ENCODE peak calls at places on chromosomes 2 and 18, in nine cellular contexts. One of them, this sample, is unnamed.

GRCh38 chr2:187581125-187581896 is 27.1 kb upstream of the TFPI start:
- DNase-seq in mucosa of descending colon: no peak
- DNase-seq in tibial artery: no peak
- DNase-seq in A549: peak; percentile 62
- DNase-seq in lung: no peak
- DNase-seq in sigmoid colon: no peak
- DNase-seq in brain microvascular endothelial cell: peak; percentile 45
- DNase-seq in endodermal cell: no peak
- DNase-seq in choroid plexus epithelial cell: peak; percentile 74
- DNase-seq in this sample: peak; percentile 46

GRCh38 chr18:62126776-62127175 is 60.1 kb downstream of the PIGN start:
- DNase-seq in mucosa of descending colon: no peak
- DNase-seq in tibial artery: no peak
- DNase-seq in A549: no peak
- DNase-seq in lung: no peak
- DNase-seq in sigmoid colon: no peak
- DNase-seq in brain microvascular endothelial cell: no peak
- DNase-seq in endodermal cell: no peak
- DNase-seq in choroid plexus epithelial cell: no peak
- DNase-seq in this sample: no peak

GRCh38 chr2:103656558-103656957 is 894.7 kb downstream of the TMEM182 start:
- DNase-seq in mucosa of descending colon: no peak
- DNase-seq in tibial artery: no peak
- DNase-seq in A549: no peak
- DNase-seq in lung: no peak
- DNase-seq in sigmoid colon: no peak
- DNase-seq in brain microvascular endothelial cell: no peak
- DNase-seq in endodermal cell: no peak
- DNase-seq in choroid plexus epithelial cell: no peak
- DNase-seq in this sample: no peak

GRCh38 chr2:97677480-97677879 is 8.0 kb downstream of the C2orf92 start:
- DNase-seq in mucosa of descending colon: no peak
- DNase-seq in tibial artery: no peak
- DNase-seq in A549: no peak
- DNase-seq in lung: no peak
- DNase-seq in sigmoid colon: no peak
- DNase-seq in brain microvascular endothelial cell: no peak
- DNase-seq in endodermal cell: no peak
- DNase-seq in choroid plexus epithelial cell: no peak
- DNase-seq in this sample: no peak

GRCh38 chr2:165016772-165017411 is 61.6 kb upstream of the SLC38A11 start:
- DNase-seq in mucosa of descending colon: no peak
- DNase-seq in tibial artery: no peak
- DNase-seq in A549: peak; percentile 49
- DNase-seq in lung: no peak
- DNase-seq in sigmoid colon: no peak
- DNase-seq in brain microvascular endothelial cell: peak; percentile 74
- DNase-seq in endodermal cell: peak; percentile 79
- DNase-seq in choroid plexus epithelial cell: peak; percentile 63
- DNase-seq in this sample: peak; percentile 53

GRCh38 chr18:47215554-47216138 is 35.8 kb downstream of the SKOR2 start:
- DNase-seq in mucosa of descending colon: no peak
- DNase-seq in tibial artery: no peak
- DNase-seq in A549: peak; percentile 64
- DNase-seq in lung: peak; percentile 32
- DNase-seq in sigmoid colon: no peak
- DNase-seq in brain microvascular endothelial cell: peak; percentile 49
- DNase-seq in endodermal cell: peak; percentile 60
- DNase-seq in choroid plexus epithelial cell: peak; percentile 88
- DNase-seq in this sample: peak; percentile 63

GRCh38 chr2:48531141-48531648 is 1.2 kb downstream of the STON1 start:
- DNase-seq in mucosa of descending colon: no peak
- DNase-seq in tibial artery: no peak
- DNase-seq in A549: no peak
- DNase-seq in lung: no peak
- DNase-seq in sigmoid colon: peak; percentile 80
- DNase-seq in brain microvascular endothelial cell: peak; percentile 72
- DNase-seq in endodermal cell: peak; percentile 67
- DNase-seq in choroid plexus epithelial cell: peak; percentile 84
- DNase-seq in this sample: peak; percentile 29

GRCh38 chr2:234536218-234536989 is 39.5 kb upstream of the ARL4C start:
- DNase-seq in mucosa of descending colon: no peak
- DNase-seq in tibial artery: no peak
- DNase-seq in A549: no peak
- DNase-seq in lung: no peak
- DNase-seq in sigmoid colon: no peak
- DNase-seq in brain microvascular endothelial cell: no peak
- DNase-seq in endodermal cell: no peak
- DNase-seq in choroid plexus epithelial cell: no peak
- DNase-seq in this sample: no peak

GRCh38 chr2:101341421-101341820 is 32.9 kb upstream of the RNF149 start:
- DNase-seq in mucosa of descending colon: no peak
- DNase-seq in tibial artery: no peak
- DNase-seq in A549: no peak
- DNase-seq in lung: no peak
- DNase-seq in sigmoid colon: no peak
- DNase-seq in brain microvascular endothelial cell: no peak
- DNase-seq in endodermal cell: peak; percentile 72
- DNase-seq in choroid plexus epithelial cell: no peak
- DNase-seq in this sample: no peak

GRCh38 chr2:227529871-227530270 is 57.9 kb downstream of the AGFG1 start:
- DNase-seq in mucosa of descending colon: no peak
- DNase-seq in tibial artery: no peak
- DNase-seq in A549: no peak
- DNase-seq in lung: no peak
- DNase-seq in sigmoid colon: no peak
- DNase-seq in brain microvascular endothelial cell: no peak
- DNase-seq in endodermal cell: no peak
- DNase-seq in choroid plexus epithelial cell: no peak
- DNase-seq in this sample: no peak

GRCh38 chr18:74040459-74041332 is 106.9 kb downstream of the FBXO15 start:
- DNase-seq in mucosa of descending colon: no peak
- DNase-seq in tibial artery: no peak
- DNase-seq in A549: peak; percentile 22
- DNase-seq in lung: peak; percentile 55
- DNase-seq in sigmoid colon: no peak
- DNase-seq in brain microvascular endothelial cell: no peak
- DNase-seq in endodermal cell: peak; percentile 92
- DNase-seq in choroid plexus epithelial cell: peak; percentile 52
- DNase-seq in this sample: no peak

GRCh38 chr2:8575810-8576423 is 105.9 kb upstream of the ID2 start:
- DNase-seq in mucosa of descending colon: peak; percentile 49
- DNase-seq in tibial artery: no peak
- DNase-seq in A549: no peak
- DNase-seq in lung: no peak
- DNase-seq in sigmoid colon: peak; percentile 43
- DNase-seq in brain microvascular endothelial cell: no peak
- DNase-seq in endodermal cell: no peak
- DNase-seq in choroid plexus epithelial cell: no peak
- DNase-seq in this sample: no peak

GRCh38 chr2:108199726-108200125 is 40.0 kb upstream of the SULT1C3 start:
- DNase-seq in mucosa of descending colon: no peak
- DNase-seq in tibial artery: no peak
- DNase-seq in A549: peak; percentile 10
- DNase-seq in lung: no peak
- DNase-seq in sigmoid colon: no peak
- DNase-seq in brain microvascular endothelial cell: peak; percentile 43
- DNase-seq in endodermal cell: no peak
- DNase-seq in choroid plexus epithelial cell: peak; percentile 72
- DNase-seq in this sample: peak; percentile 71

DNA sequence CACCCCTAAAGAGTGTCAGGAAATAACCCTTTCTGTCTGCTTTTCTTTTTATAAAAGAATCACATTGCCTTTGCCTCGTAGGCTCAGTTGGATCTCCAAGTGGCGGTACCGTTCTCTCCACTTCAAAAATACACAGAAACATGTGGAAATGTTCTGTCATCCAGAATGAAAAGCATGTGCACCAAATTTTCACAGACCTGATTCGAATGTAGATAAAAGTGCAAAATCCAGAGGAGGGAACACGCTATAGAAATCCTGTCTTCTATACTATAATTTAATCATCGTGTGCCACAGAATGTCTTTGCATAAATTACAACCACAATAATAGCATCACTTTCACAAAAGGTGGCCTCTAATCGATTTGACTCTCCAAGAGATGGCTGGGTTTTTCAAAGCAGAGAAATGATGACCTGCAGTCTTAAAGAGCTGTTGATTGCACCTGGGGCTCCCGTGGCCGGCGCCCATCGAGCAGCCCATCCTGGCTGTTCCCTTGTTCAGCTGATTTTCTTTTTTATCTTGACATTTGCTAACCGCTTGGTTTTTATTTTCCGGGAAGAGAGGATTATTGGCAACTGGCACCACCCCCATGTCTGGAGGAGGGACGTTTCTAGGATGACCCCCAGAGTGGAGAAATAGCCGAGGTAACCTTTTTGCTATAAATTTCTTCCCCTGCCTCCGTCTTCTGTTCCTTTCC is 290.2 kb downstream of the SOX11 start:
- DNase-seq in mucosa of descending colon: no peak
- DNase-seq in tibial artery: no peak
- DNase-seq in A549: no peak
- DNase-seq in lung: no peak
- DNase-seq in sigmoid colon: no peak
- DNase-seq in brain microvascular endothelial cell: no peak
- DNase-seq in endodermal cell: peak; percentile 38
- DNase-seq in choroid plexus epithelial cell: no peak
- DNase-seq in this sample: no peak
- TF ChIP-seq CTCF in mucosa of descending colon: no peak
- TF ChIP-seq CTCF in tibial artery: no peak
- TF ChIP-seq CTCF in A549: no peak
- TF ChIP-seq CTCF in lung: no peak
- TF ChIP-seq CTCF in sigmoid colon: no peak
- TF ChIP-seq CTCF in brain microvascular endothelial cell: no peak
- TF ChIP-seq CTCF in endodermal cell: no peak
- TF ChIP-seq CTCF in choroid plexus epithelial cell: no peak
- TF ChIP-seq CTCF in this sample: no peak

GRCh38 chr18:55501594-55502345 is 86.2 kb downstream of the TCF4 start:
- DNase-seq in mucosa of descending colon: no peak
- DNase-seq in tibial artery: no peak
- DNase-seq in A549: no peak
- DNase-seq in lung: no peak
- DNase-seq in sigmoid colon: no peak
- DNase-seq in brain microvascular endothelial cell: no peak
- DNase-seq in endodermal cell: peak; percentile 54
- DNase-seq in choroid plexus epithelial cell: no peak
- DNase-seq in this sample: no peak

GRCh38 chr18:55499526-55499925 is 88.5 kb downstream of the TCF4 start:
- DNase-seq in mucosa of descending colon: no peak
- DNase-seq in tibial artery: no peak
- DNase-seq in A549: no peak
- DNase-seq in lung: no peak
- DNase-seq in sigmoid colon: no peak
- DNase-seq in brain microvascular endothelial cell: no peak
- DNase-seq in endodermal cell: no peak
- DNase-seq in choroid plexus epithelial cell: no peak
- DNase-seq in this sample: no peak

GRCh38 chr18:55502346-55502710 is 85.7 kb downstream of the TCF4 start:
- DNase-seq in mucosa of descending colon: no peak
- DNase-seq in tibial artery: no peak
- DNase-seq in A549: no peak
- DNase-seq in lung: no peak
- DNase-seq in sigmoid colon: no peak
- DNase-seq in brain microvascular endothelial cell: no peak
- DNase-seq in endodermal cell: no peak
- DNase-seq in choroid plexus epithelial cell: no peak
- DNase-seq in this sample: no peak

GRCh38 chr18:55497825-55498403 is 90.1 kb downstream of the TCF4 start:
- DNase-seq in mucosa of descending colon: no peak
- DNase-seq in tibial artery: no peak
- DNase-seq in A549: no peak
- DNase-seq in lung: no peak
- DNase-seq in sigmoid colon: no peak
- DNase-seq in brain microvascular endothelial cell: no peak
- DNase-seq in endodermal cell: no peak
- DNase-seq in choroid plexus epithelial cell: no peak
- DNase-seq in this sample: no peak

GRCh38 chr18:55500316-55501086 is 87.5 kb downstream of the TCF4 start:
- DNase-seq in mucosa of descending colon: no peak
- DNase-seq in tibial artery: no peak
- DNase-seq in A549: no peak
- DNase-seq in lung: no peak
- DNase-seq in sigmoid colon: no peak
- DNase-seq in brain microvascular endothelial cell: no peak
- DNase-seq in endodermal cell: no peak
- DNase-seq in choroid plexus epithelial cell: peak; percentile 78
- DNase-seq in this sample: peak; percentile 76
- H3K4me3 ChIP-seq in mucosa of descending colon: no peak overlapping the region
- H3K4me3 ChIP-seq in tibial artery: no peak overlapping the region
- H3K4me3 ChIP-seq in A549: no peak overlapping the region
- H3K4me3 ChIP-seq in lung: no peak overlapping the region
- H3K4me3 ChIP-seq in sigmoid colon: no peak overlapping the region
- H3K4me3 ChIP-seq in brain microvascular endothelial cell: no peak overlapping the region
- H3K4me3 ChIP-seq in endodermal cell: no peak overlapping the region
- H3K4me3 ChIP-seq in choroid plexus epithelial cell: peak overlapping the region; percentile 7
- H3K4me3 ChIP-seq in this sample: no peak overlapping the region

GRCh38 chr2:189698020-189698887 is 23.8 kb downstream of the ANKAR start:
- DNase-seq in mucosa of descending colon: no peak
- DNase-seq in tibial artery: no peak
- DNase-seq in A549: peak; percentile 47
- DNase-seq in lung: no peak
- DNase-seq in sigmoid colon: no peak
- DNase-seq in brain microvascular endothelial cell: peak; percentile 55
- DNase-seq in endodermal cell: peak; percentile 85
- DNase-seq in choroid plexus epithelial cell: peak; percentile 71
- DNase-seq in this sample: peak; percentile 48
- TF ChIP-seq CTCF in mucosa of descending colon: no peak
- TF ChIP-seq CTCF in tibial artery: peak; percentile 49
- TF ChIP-seq CTCF in A549: peak; percentile 80
- TF ChIP-seq CTCF in lung: peak; percentile 11
- TF ChIP-seq CTCF in sigmoid colon: peak; percentile 14
- TF ChIP-seq CTCF in brain microvascular endothelial cell: peak; percentile 48
- TF ChIP-seq CTCF in endodermal cell: peak; percentile 93
- TF ChIP-seq CTCF in choroid plexus epithelial cell: peak; percentile 54
- TF ChIP-seq CTCF in this sample: peak; percentile 13

GRCh38 chr18:58196164-58196563 is 152.1 kb downstream of the NEDD4L start:
- DNase-seq in mucosa of descending colon: no peak
- DNase-seq in tibial artery: no peak
- DNase-seq in A549: no peak
- DNase-seq in lung: no peak
- DNase-seq in sigmoid colon: no peak
- DNase-seq in brain microvascular endothelial cell: no peak
- DNase-seq in endodermal cell: no peak
- DNase-seq in choroid plexus epithelial cell: no peak
- DNase-seq in this sample: peak; percentile 39

GRCh38 chr18:58192519-58192918 is 148.5 kb downstream of the NEDD4L start:
- DNase-seq in mucosa of descending colon: no peak
- DNase-seq in tibial artery: no peak
- DNase-seq in A549: no peak
- DNase-seq in lung: no peak
- DNase-seq in sigmoid colon: no peak
- DNase-seq in brain microvascular endothelial cell: no peak
- DNase-seq in endodermal cell: no peak
- DNase-seq in choroid plexus epithelial cell: no peak
- DNase-seq in this sample: no peak

GRCh38 chr18:58194028-58194427 is 150.0 kb downstream of the NEDD4L start:
- DNase-seq in mucosa of descending colon: no peak
- DNase-seq in tibial artery: no peak
- DNase-seq in A549: no peak
- DNase-seq in lung: no peak
- DNase-seq in sigmoid colon: no peak
- DNase-seq in brain microvascular endothelial cell: no peak
- DNase-seq in endodermal cell: peak; percentile 91
- DNase-seq in choroid plexus epithelial cell: no peak
- DNase-seq in this sample: no peak

GRCh38 chr18:58196881-58197872 is 153.2 kb downstream of the NEDD4L start:
- DNase-seq in mucosa of descending colon: no peak
- DNase-seq in tibial artery: no peak
- DNase-seq in A549: no peak
- DNase-seq in lung: no peak
- DNase-seq in sigmoid colon: peak; percentile 76
- DNase-seq in brain microvascular endothelial cell: no peak
- DNase-seq in endodermal cell: no peak
- DNase-seq in choroid plexus epithelial cell: no peak
- DNase-seq in this sample: no peak

GRCh38 chr18:58195278-58195721 is 151.3 kb downstream of the NEDD4L start:
- DNase-seq in mucosa of descending colon: peak; percentile 76
- DNase-seq in tibial artery: no peak
- DNase-seq in A549: no peak
- DNase-seq in lung: no peak
- DNase-seq in sigmoid colon: peak; percentile 70
- DNase-seq in brain microvascular endothelial cell: no peak
- DNase-seq in endodermal cell: peak; percentile 81
- DNase-seq in choroid plexus epithelial cell: no peak
- DNase-seq in this sample: peak; percentile 40
- H3K4me3 ChIP-seq in mucosa of descending colon: peak overlapping the region; percentile 1
- H3K4me3 ChIP-seq in tibial artery: peak overlapping the region; percentile 14
- H3K4me3 ChIP-seq in A549: no peak overlapping the region
- H3K4me3 ChIP-seq in lung: peak overlapping the region; percentile 35
- H3K4me3 ChIP-seq in sigmoid colon: peak overlapping the region; percentile 59
- H3K4me3 ChIP-seq in brain microvascular endothelial cell: peak overlapping the region; percentile 50
- H3K4me3 ChIP-seq in endodermal cell: peak overlapping the region; percentile 67
- H3K4me3 ChIP-seq in choroid plexus epithelial cell: peak overlapping the region; percentile 59
- H3K4me3 ChIP-seq in this sample: peak overlapping the region; percentile 38

This sample was measured in bronchial epithelial cell.